ENCODE peak calls at places on chromosomes 16 and 17, in eight cellular contexts. R is HT-29; F is ELR; G is EL; I is right cardiac atrium; E is stimulated activated effector memory CD8-positive, alpha-beta T cell treated with anti-CD3 and anti-CD28 coated beads, Interleukin-12 subunit alpha, Interleukin-12 subunit beta, amount 100 ng/mL, for 72 hours; V is Peyer's patch; X is foreskin fibroblast. W is an unnamed sample.

GRCh38 chr17:81335388-81336157 is 40.5 kb upstream of the SLC38A10 start:
- DNase-seq in R (peak), F (no peak), G (no peak), I (peak), E (no peak), V (no peak), X (no peak), W (no peak)

GRCh38 chr16:54284931-54285413 is 1.6 kb downstream of the IRX3 start:
- DNase-seq in R (no peak), F (peak), G (no peak), I (peak), E (no peak), V (no peak), X (no peak), W (no peak)

GRCh38 chr17:42276359-42276608 is at the start of gene STAT5B:
- DNase-seq in R (peak), F (peak), G (peak), I (peak), E (peak), V (peak), X (peak), W (peak)

GRCh38 chr17:81429813-81430510 is 34.7 kb downstream of the BAHCC1 start:
- DNase-seq in R (no peak), F (peak), G (peak), I (peak), E (no peak), V (no peak), X (no peak), W (no peak)

GRCh38 chr17:34527908-34528470 is 51.4 kb upstream of the TMEM132E start:
- DNase-seq in R (no peak), F (peak), G (no peak), I (no peak), E (no peak), V (no peak), X (no peak), W (no peak)

GRCh38 chr17:59769891-59770290 is 62.4 kb downstream of the VMP1 start:
- DNase-seq in R (no peak), F (peak), G (no peak), I (no peak), E (no peak), V (no peak), X (no peak), W (no peak)

GRCh38 chr16:11629071-11630030 is 38.9 kb upstream of the SNN start:
- DNase-seq in R (no peak), F (no peak), G (no peak), I (peak), E (no peak), V (peak), X (no peak), W (peak)

GRCh38 chr16:82730901-82731300 is 104.1 kb downstream of the CDH13 start:
- DNase-seq in R (no peak), F (no peak), G (no peak), I (no peak), E (no peak), V (no peak), X (peak), W (no peak)

GRCh38 chr17:43220511-43221125 is 7.8 kb downstream of the CCDC200 start:
- DNase-seq in R (no peak), F (no peak), G (no peak), I (no peak), E (no peak), V (no peak), X (no peak), W (no peak)

GRCh38 chr16:67392301-67393059 is 818 bp downstream of the TPPP3 start:
- DNase-seq in R (no peak), F (no peak), G (no peak), I (peak), E (no peak), V (no peak), X (no peak), W (no peak)

GRCh38 chr17:77687417-77687816 is 271.1 kb upstream of the TNRC6C start:
- DNase-seq in R (no peak), F (no peak), G (no peak), I (no peak), E (no peak), V (no peak), X (no peak), W (no peak)

GRCh38 chr16:57143125-57143965 is 42.5 kb downstream of the PSME3IP1 start:
- DNase-seq in R (no peak), F (no peak), G (no peak), I (no peak), E (no peak), V (no peak), X (no peak), W (peak)

GRCh38 chr16:1989826-1990335 is at the start of gene SYNGR3:
- DNase-seq in R (no peak), F (peak), G (peak), I (no peak), E (no peak), V (peak), X (no peak), W (no peak)

GRCh38 chr16:7343271-7343670 is 10.6 kb downstream of the RBFOX1 start:
- DNase-seq in R (no peak), F (no peak), G (no peak), I (no peak), E (no peak), V (no peak), X (no peak), W (no peak)

GRCh38 chr16:21023509-21024202 is 123.1 kb downstream of the LYRM1 start:
- DNase-seq in R (no peak), F (no peak), G (no peak), I (peak), E (no peak), V (no peak), X (no peak), W (no peak)

GRCh38 chr16:10862432-10862831 is 14.6 kb upstream of the CIITA start:
- DNase-seq in R (no peak), F (peak), G (peak), I (no peak), E (no peak), V (no peak), X (peak), W (no peak)

GRCh38 chr17:81537343-81537855 is 9.2 kb downstream of the FSCN2 start:
- DNase-seq in R (peak), F (peak), G (no peak), I (peak), E (no peak), V (peak), X (no peak), W (no peak)

GRCh38 chr17:76444518-76445311 is 8.2 kb downstream of the UBE2O start:
- DNase-seq in R (no peak), F (peak), G (peak), I (no peak), E (no peak), V (no peak), X (no peak), W (peak)

GRCh38 chr17:32755045-32755805 is 121.7 kb downstream of the MYO1D start:
- DNase-seq in R (peak), F (peak), G (peak), I (no peak), E (no peak), V (no peak), X (peak), W (no peak)

GRCh38 chr17:2059837-2060658 is 5.1 kb downstream of the HIC1 start:
- DNase-seq in R (no peak), F (no peak), G (no peak), I (no peak), E (no peak), V (no peak), X (no peak), W (no peak)

GRCh38 chr16:31010539-31010938 is at the start of gene STX1B:
- DNase-seq in R (no peak), F (peak), G (peak), I (peak), E (no peak), V (peak), X (peak), W (no peak)

GRCh38 chr16:1512174-1512573 is 19.0 kb downstream of the TELO2 start:
- DNase-seq in R (no peak), F (no peak), G (no peak), I (no peak), E (no peak), V (no peak), X (no peak), W (no peak)

GRCh38 chr16:72480926-72481325 is 309.0 kb upstream of the PMFBP1 start:
- DNase-seq in R (no peak), F (no peak), G (peak), I (no peak), E (no peak), V (no peak), X (no peak), W (no peak)

GRCh38 chr16:70151391-70151790 is 22.2 kb upstream of the CLEC18C start:
- DNase-seq in R (peak), F (no peak), G (no peak), I (no peak), E (no peak), V (no peak), X (no peak), W (peak)

GRCh38 chr16:3736116-3736515 is 18.8 kb upstream of the TRAP1 start:
- DNase-seq in R (no peak), F (no peak), G (no peak), I (peak), E (no peak), V (no peak), X (no peak), W (peak)

GRCh38 chr16:86222541-86222940 is 287.8 kb upstream of the FOXF1 start:
- DNase-seq in R (no peak), F (peak), G (peak), I (no peak), E (no peak), V (no peak), X (peak), W (no peak)

GRCh38 chr16:85916141-85916890 is 17.4 kb downstream of the IRF8 start:
- DNase-seq in R (peak), F (no peak), G (no peak), I (peak), E (no peak), V (no peak), X (no peak), W (no peak)

GRCh38 chr17:73691321-73691766 is 47.1 kb upstream of the SDK2 start:
- DNase-seq in R (no peak), F (no peak), G (no peak), I (no peak), E (no peak), V (no peak), X (no peak), W (no peak)

GRCh38 chr17:79982986-79983385 is 52.7 kb downstream of the TBC1D16 start:
- DNase-seq in R (no peak), F (no peak), G (no peak), I (peak), E (no peak), V (no peak), X (no peak), W (peak)

GRCh38 chr16:27678955-27679354 is 129.0 kb downstream of the KATNIP start:
- DNase-seq in R (no peak), F (no peak), G (no peak), I (no peak), E (no peak), V (no peak), X (no peak), W (no peak)

GRCh38 chr16:66578596-66579531 is at the start of gene CMTM2:
- DNase-seq in R (no peak), F (no peak), G (no peak), I (peak), E (no peak), V (no peak), X (no peak), W (no peak)

GRCh38 chr17:28493467-28493866 is 12.7 kb upstream of the FOXN1 start:
- DNase-seq in R (no peak), F (peak), G (peak), I (no peak), E (no peak), V (no peak), X (peak), W (no peak)

GRCh38 chr17:17114592-17115225 is 72.5 kb downstream of the MPRIP start:
- DNase-seq in R (no peak), F (no peak), G (no peak), I (peak), E (no peak), V (no peak), X (no peak), W (no peak)

GRCh38 chr17:56416682-56417351 is 176.7 kb upstream of the NOG start:
- DNase-seq in R (no peak), F (no peak), G (no peak), I (no peak), E (no peak), V (no peak), X (no peak), W (no peak)

GRCh38 chr16:69554495-69554894 is 11.3 kb upstream of the NFAT5 start:
- DNase-seq in R (no peak), F (no peak), G (no peak), I (no peak), E (no peak), V (no peak), X (no peak), W (no peak)

W was measured in posterior vena cava.